ENCODE peak calls at places on chromosomes 4 and X, in five cellular contexts. F is fibroblast of the aortic adventitia; V is non-pigmented ciliary epithelial cell; Q is stimulated activated CD4-positive, alpha-beta T cell treated with anti-CD3 and anti-CD28 coated beads, Interleukin-4, amount 100 ng/mL, for 1 hour; X is thyroid gland. S is an unnamed sample.

GRCh38 chr4:74316397-74316796 is 8.1 kb downstream of the EPGN start:
- DNase-seq in Q (no peak), F (peak), X (no peak), V (no peak), S (no peak)

GRCh38 chrX:84118769-84119168 is 69.2 kb downstream of the RPS6KA6 start:
- DNase-seq in F (no peak), V (no peak), X (no peak), Q (no peak), S (no peak)

GRCh38 chrX:72018277-72019112 is 107.8 kb downstream of the NHSL2 start:
- DNase-seq in F (peak), Q (peak), X (peak), V (peak), S (peak)

GRCh38 chr4:166165829-166166420 is 292.9 kb downstream of the TLL1 start:
- DNase-seq in F (peak), X (peak), V (peak), Q (no peak), S (no peak)

GRCh38 chr4:109969909-109970308 is 57.2 kb downstream of the EGF start:
- DNase-seq in F (no peak), V (no peak), X (no peak), Q (no peak), S (no peak)

GRCh38 chrX:115690554-115691216 is 129.7 kb downstream of the PLS3 start:
- DNase-seq in X (peak), F (peak), Q (peak), V (peak), S (peak)

GRCh38 chrX:150587585-150588503 is 19.4 kb downstream of the MTM1 start:
- DNase-seq in X (peak), Q (peak), V (no peak), F (peak), S (no peak)

GRCh38 chr4:8225704-8226443 is 26.8 kb downstream of the SH3TC1 start:
- DNase-seq in V (no peak), F (no peak), Q (no peak), X (no peak), S (no peak)

GRCh38 chrX:119429471-119429870 is 30.3 kb downstream of the SLC25A43 start:
- DNase-seq in Q (no peak), F (no peak), V (no peak), X (no peak), S (no peak)

GRCh38 chrX:63115196-63115595 is 235.9 kb downstream of the SPIN4 start:
- DNase-seq in X (no peak), F (no peak), Q (no peak), V (no peak), S (no peak)

GRCh38 chrX:14030248-14030592 is 528 bp upstream of the GEMIN8 start:
- DNase-seq in F (peak), V (no peak), X (no peak), Q (no peak), S (no peak)

GRCh38 chrX:116204947-116205346 is 34.4 kb downstream of the AGTR2 start:
- DNase-seq in F (peak), X (no peak), V (no peak), Q (no peak), S (no peak)

GRCh38 chr4:100790838-100791615 is 273.2 kb upstream of the EMCN start:
- DNase-seq in V (no peak), Q (no peak), F (no peak), X (no peak), S (no peak)

GRCh38 chr4:525660-526059 is 26.6 kb downstream of the PIGG start:
- DNase-seq in Q (no peak), F (no peak), V (no peak), X (no peak), S (no peak)

GRCh38 chr4:180120114-180120513 is 2123.1 kb upstream of the TENM3 start:
- DNase-seq in X (no peak), F (no peak), V (no peak), Q (no peak), S (no peak)

GRCh38 chrX:46713672-46714487 is 45.0 kb downstream of the SLC9A7 start:
- DNase-seq in F (peak), V (no peak), X (no peak), Q (no peak), S (no peak)

GRCh38 chr4:105641876-105642275 is 66.6 kb downstream of the INTS12 start:
- DNase-seq in F (no peak), Q (no peak), V (no peak), X (no peak), S (no peak)

GRCh38 chr4:82994834-82995233 is 15.8 kb downstream of the LIN54 start:
- DNase-seq in Q (no peak), X (no peak), V (no peak), F (no peak), S (no peak)

GRCh38 chr4:41192136-41192535 is 22.2 kb downstream of the APBB2 start:
- DNase-seq in X (no peak), F (peak), Q (no peak), V (no peak), S (no peak)

GRCh38 chrX:147803948-147804347 is 107.8 kb upstream of the FMR1 start:
- DNase-seq in V (no peak), X (no peak), Q (no peak), F (no peak), S (no peak)

GRCh38 chr4:188428935-188429334 is 289.7 kb downstream of the TRIML1 start:
- DNase-seq in Q (no peak), V (no peak), F (no peak), X (no peak), S (no peak)

GRCh38 chr4:73133784-73134183 is 64.3 kb upstream of the COX18 start:
- DNase-seq in F (no peak), Q (no peak), X (no peak), V (no peak), S (no peak)

GRCh38 chr4:1356181-1356998 is 9.4 kb downstream of the UVSSA start:
- DNase-seq in F (peak), Q (peak), V (no peak), X (peak), S (peak)

GRCh38 chr4:163565228-163566040 is 70.9 kb downstream of the TMA16 start:
- DNase-seq in Q (no peak), V (no peak), F (no peak), X (no peak), S (no peak)

GRCh38 chrX:14697453-14697852 is 168.1 kb downstream of the GLRA2 start:
- DNase-seq in V (no peak), F (no peak), X (peak), Q (peak), S (no peak)

GRCh38 chrX:29661290-29661689 is 554.1 kb upstream of the MAGEB2 start:
- DNase-seq in V (peak), X (no peak), F (peak), Q (no peak), S (no peak)

GRCh38 chrX:41559235-41559634 is 112.1 kb downstream of the NYX start:
- DNase-seq in V (no peak), F (no peak), Q (no peak), X (no peak), S (no peak)

GRCh38 chr4:40210776-40211175 is 13.9 kb downstream of the RHOH start:
- DNase-seq in Q (no peak), X (no peak), V (no peak), F (no peak), S (no peak)

GRCh38 chrX:24525455-24525854 is 60.4 kb downstream of the PDK3 start:
- DNase-seq in V (no peak), Q (no peak), X (no peak), F (no peak), S (no peak)

GRCh38 chr4:48538358-48538757 is 48.3 kb downstream of the ZAR1 start:
- DNase-seq in X (no peak), V (no peak), Q (no peak), F (no peak), S (no peak)

GRCh38 chr4:36256398-36256828 is 12.1 kb upstream of the ARAP2 start:
- DNase-seq in F (no peak), V (no peak), Q (no peak), X (peak), S (no peak)

GRCh38 chr4:74544655-74545361 is 99.9 kb downstream of the AREG start:
- DNase-seq in V (no peak), Q (no peak), F (no peak), X (no peak), S (no peak)

GRCh38 chr4:92236907-92237306 is 66.9 kb upstream of the GRID2 start:
- DNase-seq in X (no peak), F (peak), Q (no peak), V (peak), S (no peak)

GRCh38 chr4:30769093-30769492 is 48.9 kb downstream of the PCDH7 start:
- DNase-seq in V (no peak), X (no peak), Q (no peak), F (no peak), S (no peak)

GRCh38 chrX:133215747-133216146 is 2.4 kb downstream of the TFDP3 start:
- DNase-seq in F (no peak), X (peak), Q (no peak), V (no peak), S (no peak)

GRCh38 chr4:164615964-164616363 is 138.0 kb upstream of the SMIM31 start:
- DNase-seq in Q (no peak), X (no peak), F (no peak), V (no peak), S (no peak)

GRCh38 chr4:150664935-150665334 is 83.0 kb downstream of the MAB21L2 start:
- DNase-seq in Q (no peak), F (peak), X (no peak), V (no peak), S (no peak)

GRCh38 chr4:145507636-145508035 is 26.0 kb downstream of the SMAD1 start:
- DNase-seq in X (no peak), V (peak), F (peak), Q (no peak), S (no peak)

GRCh38 chr4:68451246-68452211 is 4.3 kb downstream of the TMPRSS11E start:
- DNase-seq in V (no peak), X (no peak), Q (no peak), F (peak), S (no peak)

S was measured in uterus.